ENCODE peak calls at places on chromosomes 11 and 22, in six cellular contexts. V is ovary, S is transverse colon, R is right lobe of liver, K is heart left ventricle, I is K562. P is an unnamed sample.

GRCh38 chr22:36911887-36912661 is 1.4 kb upstream of the CSF2RB start:
- DNase-seq in I (no peak), R (no peak), K (no peak), S (no peak), V (no peak), P (no peak)

GRCh38 chr11:132901638-132902610 is 630.4 kb downstream of the OPCML start:
- DNase-seq in S (no peak), I (no peak), R (no peak), K (no peak), V (no peak), P (no peak)

GRCh38 chr11:125224391-125225015 is 60.0 kb downstream of the PKNOX2 start:
- DNase-seq in R (peak; percentile 21), K (peak; percentile 43), V (peak; percentile 58), S (no peak), I (peak; percentile 14), P (peak; percentile 47)

GRCh38 chr11:44574620-44575287 is 9.3 kb downstream of the CD82 start:
- DNase-seq in V (no peak), R (peak; percentile 20), I (no peak), K (no peak), S (no peak), P (no peak)

GRCh38 chr11:63478896-63479295 is 12.1 kb downstream of the PLAAT5 start:
- DNase-seq in R (no peak), V (peak; percentile 43), K (peak; percentile 49), S (peak; percentile 39), I (peak; percentile 65), P (peak; percentile 61)

GRCh38 chr22:31286360-31287255 is 5.7 kb downstream of the PIK3IP1 start:
- DNase-seq in K (no peak), V (no peak), R (no peak), I (no peak), S (peak; percentile 56), P (peak; percentile 67)

GRCh38 chr11:65640483-65641207 is 2.7 kb downstream of the SIPA1 start:
- DNase-seq in K (peak; percentile 70), V (no peak), S (peak; percentile 62), I (no peak), R (peak; percentile 76), P (peak; percentile 31)

GRCh38 chr11:35148163-35148562 is 9.2 kb downstream of the CD44 start:
- DNase-seq in I (no peak), V (no peak), K (no peak), S (no peak), R (no peak), P (no peak)

GRCh38 chr11:72681226-72682153 is 7.3 kb upstream of the PDE2A start:
- DNase-seq in V (no peak), I (no peak), R (no peak), S (no peak), K (no peak), P (no peak)

GRCh38 chr11:64245797-64246623 is 733 bp downstream of the PPP1R14B start:
- DNase-seq in R (no peak), I (peak; percentile 47), S (peak; percentile 77), V (peak; percentile 73), K (peak; percentile 60), P (peak; percentile 86)

GRCh38 chr11:58965246-58965985 is 26.1 kb downstream of the GLYATL1 start:
- DNase-seq in I (no peak), R (no peak), V (no peak), K (no peak), S (no peak), P (no peak)

GRCh38 chr11:862028-862703 is 19.5 kb downstream of the TSPAN4 start:
- DNase-seq in V (no peak), K (no peak), I (peak; percentile 85), R (no peak), S (peak; percentile 55), P (no peak)

GRCh38 chr11:66857234-66857926 is 516 bp downstream of the LRFN4 start:
- DNase-seq in K (no peak), S (no peak), R (peak; percentile 55), V (peak; percentile 48), I (peak; percentile 74), P (no peak)

GRCh38 chr22:25629613-25630012 is 65.1 kb downstream of the GRK3 start:
- DNase-seq in K (no peak), R (no peak), S (no peak), I (no peak), V (no peak), P (no peak)

GRCh38 chr11:126366064-126366822 is 10.8 kb downstream of the ST3GAL4 start:
- DNase-seq in K (no peak), I (no peak), R (peak; percentile 37), V (peak; percentile 72), S (no peak), P (no peak)

DNA sequence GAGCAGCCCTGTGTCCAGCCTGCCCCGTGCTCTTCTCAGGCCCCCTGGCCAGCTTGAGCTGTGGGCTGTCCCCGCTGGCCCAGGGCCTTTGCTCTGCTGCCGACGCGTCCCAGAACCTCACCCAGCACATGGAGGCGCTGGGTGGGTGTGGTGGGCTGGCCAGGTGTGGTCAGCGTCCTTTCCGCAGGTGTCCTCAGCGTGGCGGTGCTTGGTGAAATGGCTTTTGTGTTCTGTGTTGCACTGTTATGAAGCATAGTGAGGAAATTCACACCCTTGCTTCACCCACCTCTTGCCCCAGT is 37.4 kb downstream of the GRAMD4 start:
- DNase-seq in K (no peak), I (no peak), V (no peak), R (no peak), S (no peak), P (no peak)
- H3K4me1 ChIP-seq in K (peaks cover 84% of the 10 kb centered on the region), I (peaks cover 4% of the 10 kb centered on the region), V (peaks cover 6% of the 10 kb centered on the region), R (no peaks in the 10 kb centered on the region), S (peaks cover 21% of the 10 kb centered on the region), P (peaks cover 30% of the 10 kb centered on the region)

DNA sequence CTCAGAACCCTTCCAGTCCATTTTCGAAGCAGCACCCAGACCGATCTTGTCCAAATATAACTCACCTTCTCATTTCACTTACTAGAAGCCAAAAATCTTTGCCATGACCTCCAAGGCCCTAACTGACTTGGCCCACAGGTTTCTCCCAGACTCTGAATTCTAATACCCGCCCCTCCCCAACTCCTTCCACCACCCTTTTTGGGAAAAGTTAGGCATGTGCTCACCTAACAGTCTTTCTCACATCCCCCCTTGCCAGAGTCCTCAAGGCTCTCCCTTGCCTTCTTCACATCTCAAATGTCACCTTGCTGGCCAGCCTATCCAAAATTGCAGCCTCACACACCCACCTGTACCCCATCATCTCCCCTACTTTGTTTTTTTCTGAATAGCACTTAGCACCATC is 369.3 kb downstream of the NXPE2 start:
- DNase-seq in S (no peak), R (no peak), K (no peak), V (no peak), I (no peak), P (no peak)
- TF ChIP-seq POLR2A in S (no peak), R (no peak), K (no peak), V (no peak), I (no peak), P (no peak)

DNA sequence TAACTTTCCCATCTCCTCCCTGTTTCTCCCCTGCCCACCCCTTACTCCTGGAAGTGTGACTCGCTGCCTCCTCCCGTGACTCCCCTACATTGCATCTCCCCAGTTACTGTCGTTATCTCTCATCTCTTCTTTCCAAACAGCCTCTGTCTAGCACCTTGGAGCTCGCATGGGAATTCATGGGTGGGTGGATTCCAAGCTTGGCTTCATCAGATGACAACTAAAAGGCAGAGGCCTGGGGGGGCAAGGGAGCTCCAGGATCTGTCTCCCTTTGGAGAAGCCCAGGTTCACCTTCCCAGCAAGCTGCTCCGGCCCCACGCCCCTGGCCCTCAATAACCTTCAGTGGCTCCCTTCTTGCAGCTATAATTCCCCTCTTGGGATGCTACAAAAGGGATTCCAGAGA is 6.9 kb upstream of the CCND1 start:
- DNase-seq in S (no peak), R (no peak), K (no peak), V (no peak), I (no peak), P (no peak)
- H3K36me3 ChIP-seq in S (no peaks in the 10 kb centered on the region), R (no peaks in the 10 kb centered on the region), K (no peaks in the 10 kb centered on the region), V (no peaks in the 10 kb centered on the region), I (no peaks in the 10 kb centered on the region), P (no peaks in the 10 kb centered on the region)

GRCh38 chr22:23219787-23220484 is 39.6 kb downstream of the BCR start:
- DNase-seq in R (no peak), K (no peak), I (peak; percentile 90), V (no peak), S (peak; percentile 35), P (no peak)

GRCh38 chr22:23222875-23223565 is 42.7 kb downstream of the BCR start:
- DNase-seq in V (no peak), S (no peak), I (peak; percentile 60), K (no peak), R (no peak), P (no peak)

GRCh38 chr22:23222033-23222840 is 41.9 kb downstream of the BCR start:
- DNase-seq in S (no peak), K (no peak), I (peak; percentile 61), V (no peak), R (no peak), P (no peak)

GRCh38 chr22:23220485-23221350 is 40.4 kb downstream of the BCR start:
- DNase-seq in K (no peak), S (peak; percentile 41), R (no peak), V (no peak), I (no peak), P (no peak)

GRCh38 chr22:23221351-23221804 is 41.1 kb downstream of the BCR start:
- DNase-seq in K (no peak), I (peak; percentile 59), S (no peak), V (no peak), R (no peak), P (no peak)
- H3K4me1 ChIP-seq in K (peaks cover 95% of the 10 kb centered on the region), I (peaks cover 73% of the 10 kb centered on the region), S (peaks cover 39% of the 10 kb centered on the region), V (peaks cover 20% of the 10 kb centered on the region), R (no peaks in the 10 kb centered on the region), P (peaks cover 61% of the 10 kb centered on the region)

GRCh38 chr11:119615879-119616190 is 113.2 kb downstream of the NECTIN1 start:
- DNase-seq in R (no peak), K (no peak), S (no peak), I (no peak), V (no peak), P (no peak)
- TF ChIP-seq POLR2A in R (no peak), K (no peak), S (no peak), I (no peak), V (no peak), P (no peak)